ENCODE peak calls at places on chromosomes 16 and 17, in eight cellular contexts. One of them, this sample, is unnamed.

GRCh38 chr17:17663160-17664072 is 17.8 kb upstream of the RAI1 start:
- DNase-seq in Right ventricle myocardium superior: peak
- DNase-seq in pons: no peak
- DNase-seq in HL-60: no peak
- DNase-seq in neural crest cell: peak
- DNase-seq in thyroid gland: peak
- DNase-seq in sciatic nerve: no peak
- DNase-seq in HTR-8/SVneo: peak
- DNase-seq in this sample: no peak

GRCh38 chr16:15775209-15775608 is 81.6 kb downstream of the MYH11 start:
- DNase-seq in Right ventricle myocardium superior: no peak
- DNase-seq in HL-60: no peak
- DNase-seq in neural crest cell: no peak
- DNase-seq in pons: no peak
- DNase-seq in HTR-8/SVneo: peak
- DNase-seq in sciatic nerve: no peak
- DNase-seq in thyroid gland: no peak
- DNase-seq in this sample: peak

GRCh38 chr16:621526-622105 is 9.2 kb upstream of the WFIKKN1 start:
- DNase-seq in thyroid gland: no peak
- DNase-seq in neural crest cell: no peak
- DNase-seq in Right ventricle myocardium superior: no peak
- DNase-seq in sciatic nerve: no peak
- DNase-seq in pons: no peak
- DNase-seq in HTR-8/SVneo: no peak
- DNase-seq in HL-60: no peak
- DNase-seq in this sample: no peak

GRCh38 chr16:22424161-22424937 is 49.9 kb upstream of the CDR2 start:
- DNase-seq in Right ventricle myocardium superior: peak
- DNase-seq in HL-60: no peak
- DNase-seq in sciatic nerve: no peak
- DNase-seq in HTR-8/SVneo: no peak
- DNase-seq in neural crest cell: no peak
- DNase-seq in pons: peak
- DNase-seq in thyroid gland: no peak
- DNase-seq in this sample: no peak

GRCh38 chr16:1331712-1332617 is 1.5 kb upstream of the BAIAP3 start:
- DNase-seq in HL-60: peak
- DNase-seq in Right ventricle myocardium superior: peak
- DNase-seq in sciatic nerve: no peak
- DNase-seq in HTR-8/SVneo: peak
- DNase-seq in pons: no peak
- DNase-seq in neural crest cell: no peak
- DNase-seq in thyroid gland: peak
- DNase-seq in this sample: peak

GRCh38 chr17:78316867-78317816 is 42.7 kb downstream of the SOCS3 start:
- DNase-seq in sciatic nerve: no peak
- DNase-seq in pons: no peak
- DNase-seq in HL-60: peak
- DNase-seq in Right ventricle myocardium superior: peak
- DNase-seq in neural crest cell: no peak
- DNase-seq in HTR-8/SVneo: no peak
- DNase-seq in thyroid gland: peak
- DNase-seq in this sample: no peak

GRCh38 chr17:60335289-60335688 is 56.6 kb downstream of the USP32 start:
- DNase-seq in pons: no peak
- DNase-seq in sciatic nerve: no peak
- DNase-seq in HTR-8/SVneo: no peak
- DNase-seq in HL-60: no peak
- DNase-seq in neural crest cell: no peak
- DNase-seq in Right ventricle myocardium superior: no peak
- DNase-seq in thyroid gland: no peak
- DNase-seq in this sample: no peak

GRCh38 chr16:5234295-5235050 is 136.9 kb upstream of the EEF2KMT start:
- DNase-seq in HTR-8/SVneo: no peak
- DNase-seq in thyroid gland: no peak
- DNase-seq in neural crest cell: no peak
- DNase-seq in sciatic nerve: no peak
- DNase-seq in pons: no peak
- DNase-seq in Right ventricle myocardium superior: no peak
- DNase-seq in HL-60: no peak
- DNase-seq in this sample: no peak

GRCh38 chr16:89475144-89475543 is 15.2 kb downstream of the ANKRD11 start:
- DNase-seq in HL-60: no peak
- DNase-seq in pons: no peak
- DNase-seq in neural crest cell: no peak
- DNase-seq in Right ventricle myocardium superior: no peak
- DNase-seq in thyroid gland: no peak
- DNase-seq in HTR-8/SVneo: no peak
- DNase-seq in sciatic nerve: no peak
- DNase-seq in this sample: no peak

GRCh38 chr16:47492428-47493357 is 31.6 kb downstream of the PHKB start:
- DNase-seq in pons: peak
- DNase-seq in Right ventricle myocardium superior: peak
- DNase-seq in thyroid gland: peak
- DNase-seq in sciatic nerve: peak
- DNase-seq in HTR-8/SVneo: no peak
- DNase-seq in HL-60: peak
- DNase-seq in neural crest cell: no peak
- DNase-seq in this sample: peak

GRCh38 chr17:58671969-58672368 is 19.9 kb downstream of the TEX14 start:
- DNase-seq in thyroid gland: no peak
- DNase-seq in HL-60: no peak
- DNase-seq in pons: no peak
- DNase-seq in sciatic nerve: no peak
- DNase-seq in neural crest cell: no peak
- DNase-seq in Right ventricle myocardium superior: no peak
- DNase-seq in HTR-8/SVneo: no peak
- DNase-seq in this sample: no peak